ENCODE peak calls at places on chromosome 9, in five cellular contexts. D, M, N, H and J are unnamed samples.

GRCh38 chr9:109010676-109011655 is 2.3 kb downstream of the CTNNAL1 start:
- DNase-seq in D (peak), M (no peak), N (no peak), H (peak), J (no peak)

GRCh38 chr9:114097613-114098020 is 1.5 kb downstream of the KIF12 start:
- DNase-seq in D (no peak), M (no peak), N (peak), H (no peak), J (no peak)

GRCh38 chr9:87650611-87651295 is 75.2 kb upstream of the CTSL start:
- DNase-seq in D (no peak), M (no peak), N (peak), H (no peak), J (no peak)

GRCh38 chr9:121318631-121319393 is 50.9 kb downstream of the GSN start:
- DNase-seq in D (no peak), M (no peak), N (no peak), H (no peak), J (no peak)

GRCh38 chr9:115264333-115264732 is 146.4 kb upstream of the TNC start:
- DNase-seq in D (no peak), M (no peak), N (no peak), H (no peak), J (no peak)

GRCh38 chr9:113349434-113350337 is at the start of gene BSPRY:
- DNase-seq in D (no peak), M (peak), N (peak), H (no peak), J (no peak)

GRCh38 chr9:88230612-88231011 is 92.3 kb upstream of the SPATA31C2 start:
- DNase-seq in D (no peak), M (no peak), N (no peak), H (no peak), J (no peak)

GRCh38 chr9:84226126-84226525 is 114.4 kb downstream of the SLC28A3 start:
- DNase-seq in D (no peak), M (no peak), N (no peak), H (no peak), J (no peak)

GRCh38 chr9:35774907-35775635 is 16.3 kb upstream of the NPR2 start:
- DNase-seq in D (no peak), M (no peak), N (no peak), H (peak), J (no peak)

GRCh38 chr9:12801663-12802062 is 26.8 kb downstream of the LURAP1L start:
- DNase-seq in D (no peak), M (no peak), N (no peak), H (no peak), J (no peak)

GRCh38 chr9:108620767-108621166 is 235.0 kb downstream of the ACTL7B start:
- DNase-seq in D (no peak), M (no peak), N (no peak), H (no peak), J (no peak)

DNA sequence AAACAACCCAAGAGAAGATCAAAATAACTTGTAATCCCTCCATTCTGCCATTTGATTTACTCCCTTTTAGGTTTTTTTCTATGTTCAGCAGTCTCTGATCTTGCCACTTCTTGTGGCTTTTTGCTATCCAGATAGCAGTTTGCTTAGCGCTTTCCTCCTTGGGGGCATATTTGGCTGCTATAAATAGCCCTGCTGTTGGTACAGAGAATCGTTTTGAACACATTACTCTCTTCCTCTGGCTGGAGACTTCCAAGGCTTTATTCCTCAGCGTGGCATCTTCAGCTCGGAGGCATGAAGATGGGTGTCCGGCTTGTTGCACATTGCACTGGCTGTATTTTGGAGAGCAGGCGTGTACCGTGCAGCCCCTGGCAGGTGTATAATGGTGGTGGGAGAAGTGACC is 38.6 kb downstream of the HMCN2 start:
- DNase-seq in D (no peak), M (no peak), N (no peak), H (no peak), J (no peak)
- TF ChIP-seq FOXM1 in D (no peak), M (no peak), N (no peak), H (no peak), J (no peak)

GRCh38 chr9:102499468-102499867 is 495.7 kb upstream of the CYLC2 start:
- DNase-seq in D (peak), M (no peak), N (no peak), H (no peak), J (no peak)
- TF ChIP-seq FOXM1 in D (no peak), M (no peak), N (no peak), H (no peak), J (no peak)

GRCh38 chr9:137138701-137139467 is at the start of gene GRIN1:
- DNase-seq in D (no peak), M (no peak), N (peak), H (peak), J (no peak)
- TF ChIP-seq FOXM1 in D (peak), M (no peak), N (no peak), H (peak), J (no peak)

GRCh38 chr9:129109504-129109903 is 1.1 kb downstream of the CRAT start:
- DNase-seq in D (peak), M (peak), N (no peak), H (peak), J (no peak)
- TF ChIP-seq FOXM1 in D (no peak), M (no peak), N (no peak), H (no peak), J (no peak)

DNA sequence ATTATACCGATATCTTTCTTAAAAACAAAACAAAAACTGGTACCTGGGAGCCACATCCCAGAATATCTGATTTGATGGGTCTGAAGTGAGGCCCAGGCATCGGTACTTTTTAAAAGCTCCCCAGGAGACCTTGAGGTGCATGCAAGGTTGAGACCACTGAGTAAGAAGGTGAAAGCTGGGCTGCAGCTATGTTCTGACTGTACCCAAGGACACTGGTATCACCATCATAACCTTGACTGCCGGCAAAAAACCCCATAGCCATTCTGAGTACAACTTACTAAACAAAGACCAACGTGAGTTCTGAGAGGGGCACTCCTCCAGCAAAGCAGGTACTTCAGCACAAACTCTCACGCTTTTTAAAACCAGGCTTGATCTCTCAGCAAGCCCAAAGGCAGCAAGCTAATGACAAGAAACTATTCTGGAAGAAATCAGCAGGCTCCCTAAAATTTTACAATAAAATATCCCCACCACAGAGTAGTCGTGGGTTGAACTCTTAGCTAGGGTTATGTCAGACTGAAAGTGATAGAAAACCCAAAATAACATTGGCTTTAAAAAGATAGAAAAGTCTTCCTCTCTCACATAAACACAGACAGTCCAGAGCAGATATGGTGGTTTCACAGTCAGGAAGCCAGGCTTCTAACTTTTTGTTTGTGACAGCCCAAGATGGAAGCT is 263.9 kb downstream of the SAXO1 start:
- DNase-seq in D (no peak), M (no peak), N (no peak), H (no peak), J (peak)
- TF ChIP-seq FOXM1 in D (no peak), M (no peak), N (no peak), H (no peak), J (peak)

GRCh38 chr9:34334916-34335315 is 5.5 kb downstream of the NUDT2 start:
- DNase-seq in D (no peak), M (no peak), N (no peak), H (no peak), J (no peak)

GRCh38 chr9:34335376-34335775 is 6.0 kb downstream of the NUDT2 start:
- DNase-seq in D (no peak), M (no peak), N (no peak), H (no peak), J (no peak)

GRCh38 chr9:34341659-34342266 is 12.4 kb downstream of the NUDT2 start:
- DNase-seq in D (no peak), M (no peak), N (no peak), H (no peak), J (no peak)

GRCh38 chr9:34337404-34337803 is 8.0 kb downstream of the NUDT2 start:
- DNase-seq in D (no peak), M (no peak), N (no peak), H (no peak), J (no peak)

DNA sequence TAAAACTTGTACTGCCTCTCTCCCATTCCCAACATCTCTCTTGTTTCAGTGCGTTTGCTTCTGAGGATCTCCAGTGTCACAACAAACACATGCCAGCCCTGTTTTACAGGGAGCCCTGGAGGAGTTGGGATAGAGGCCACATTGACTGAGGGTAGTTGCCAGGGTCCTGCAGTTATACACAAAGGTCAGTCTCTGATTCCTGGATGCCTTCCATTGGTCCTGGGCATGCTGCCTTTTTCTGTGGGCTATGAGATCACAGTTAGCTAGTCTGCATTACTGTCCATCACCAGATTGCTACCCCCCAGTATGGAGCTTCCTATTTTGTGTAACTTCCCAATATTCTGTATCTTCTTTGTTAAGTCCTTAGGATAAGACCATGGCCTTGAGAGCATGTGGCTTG is 9.3 kb downstream of the NUDT2 start:
- DNase-seq in D (no peak), M (no peak), N (no peak), H (no peak), J (no peak)
- TF ChIP-seq FOXM1 in D (no peak), M (no peak), N (no peak), H (no peak), J (no peak)

GRCh38 chr9:70534471-70534870 is 120.0 kb upstream of the KLF9 start:
- DNase-seq in D (no peak), M (no peak), N (no peak), H (no peak), J (no peak)

GRCh38 chr9:70534058-70534457 is 119.6 kb upstream of the KLF9 start:
- DNase-seq in D (no peak), M (no peak), N (no peak), H (no peak), J (no peak)

GRCh38 chr9:70531286-70531685 is 116.8 kb upstream of the KLF9 start:
- DNase-seq in D (no peak), M (no peak), N (no peak), H (no peak), J (no peak)

GRCh38 chr9:70533492-70533891 is 119.0 kb upstream of the KLF9 start:
- DNase-seq in D (no peak), M (peak), N (no peak), H (no peak), J (no peak)

GRCh38 chr9:70532753-70533152 is 118.3 kb upstream of the KLF9 start:
- DNase-seq in D (no peak), M (no peak), N (no peak), H (no peak), J (no peak)
- TF ChIP-seq FOXM1 in D (no peak), M (no peak), N (no peak), H (no peak), J (no peak)

GRCh38 chr9:111068816-111069215 is 30.5 kb upstream of the LPAR1 start:
- DNase-seq in D (no peak), M (no peak), N (no peak), H (no peak), J (no peak)
- TF ChIP-seq FOXM1 in D (no peak), M (no peak), N (no peak), H (no peak), J (no peak)

GRCh38 chr9:124553738-124554137 is 46.5 kb upstream of the NR5A1 start:
- DNase-seq in D (no peak), M (no peak), N (no peak), H (no peak), J (no peak)
- TF ChIP-seq FOXM1 in D (no peak), M (no peak), N (no peak), H (no peak), J (no peak)